ENCODE peak calls at places on chromosome 15, in seven cellular contexts. One of them, this sample, is unnamed.

GRCh38 chr15:71355268-71355667 is 240.0 kb downstream of the THSD4 start:
- DNase-seq in cerebellar nuclear complex: no peak
- DNase-seq in activated CD8-positive, alpha-beta memory T cell treated with anti-CD3 and anti-CD28 coated beads for 4 hours: no peak
- DNase-seq in vagina: no peak
- DNase-seq in GM12892: no peak
- DNase-seq in sigmoid colon: no peak
- DNase-seq in spleen: no peak
- DNase-seq in this sample: no peak

GRCh38 chr15:78726870-78727551 is 84.3 kb downstream of the ADAMTS7 start:
- DNase-seq in cerebellar nuclear complex: no peak
- DNase-seq in activated CD8-positive, alpha-beta memory T cell treated with anti-CD3 and anti-CD28 coated beads for 4 hours: no peak
- DNase-seq in vagina: no peak
- DNase-seq in GM12892: no peak
- DNase-seq in sigmoid colon: no peak
- DNase-seq in spleen: no peak
- DNase-seq in this sample: no peak

GRCh38 chr15:51121118-51121517 is 26.4 kb upstream of the TNFAIP8L3 start:
- DNase-seq in cerebellar nuclear complex: no peak
- DNase-seq in activated CD8-positive, alpha-beta memory T cell treated with anti-CD3 and anti-CD28 coated beads for 4 hours: no peak
- DNase-seq in vagina: no peak
- DNase-seq in GM12892: no peak
- DNase-seq in sigmoid colon: no peak
- DNase-seq in spleen: no peak
- DNase-seq in this sample: no peak

GRCh38 chr15:83270176-83270575 is 14.3 kb downstream of the BNC1 start:
- DNase-seq in cerebellar nuclear complex: no peak
- DNase-seq in activated CD8-positive, alpha-beta memory T cell treated with anti-CD3 and anti-CD28 coated beads for 4 hours: no peak
- DNase-seq in vagina: no peak
- DNase-seq in GM12892: no peak
- DNase-seq in sigmoid colon: no peak
- DNase-seq in spleen: no peak
- DNase-seq in this sample: no peak

GRCh38 chr15:69685524-69686452 is 233.2 kb downstream of the RPLP1 start:
- DNase-seq in cerebellar nuclear complex: no peak
- DNase-seq in activated CD8-positive, alpha-beta memory T cell treated with anti-CD3 and anti-CD28 coated beads for 4 hours: no peak
- DNase-seq in vagina: no peak
- DNase-seq in GM12892: no peak
- DNase-seq in sigmoid colon: no peak
- DNase-seq in spleen: no peak
- DNase-seq in this sample: no peak

GRCh38 chr15:31446546-31446945 is 119.9 kb downstream of the KLF13 start:
- DNase-seq in cerebellar nuclear complex: no peak
- DNase-seq in activated CD8-positive, alpha-beta memory T cell treated with anti-CD3 and anti-CD28 coated beads for 4 hours: no peak
- DNase-seq in vagina: no peak
- DNase-seq in GM12892: no peak
- DNase-seq in sigmoid colon: no peak
- DNase-seq in spleen: peak
- DNase-seq in this sample: no peak

GRCh38 chr15:89910891-89911626 is 1.7 kb downstream of the ARPIN start:
- DNase-seq in cerebellar nuclear complex: no peak
- DNase-seq in activated CD8-positive, alpha-beta memory T cell treated with anti-CD3 and anti-CD28 coated beads for 4 hours: no peak
- DNase-seq in vagina: no peak
- DNase-seq in GM12892: no peak
- DNase-seq in sigmoid colon: no peak
- DNase-seq in spleen: no peak
- DNase-seq in this sample: no peak

GRCh38 chr15:49155834-49156627 is 632 bp upstream of the COPS2 start:
- DNase-seq in cerebellar nuclear complex: no peak
- DNase-seq in activated CD8-positive, alpha-beta memory T cell treated with anti-CD3 and anti-CD28 coated beads for 4 hours: no peak
- DNase-seq in vagina: no peak
- DNase-seq in GM12892: no peak
- DNase-seq in sigmoid colon: no peak
- DNase-seq in spleen: no peak
- DNase-seq in this sample: no peak

GRCh38 chr15:72782274-72782992 is 1.1 kb downstream of the ADPGK start:
- DNase-seq in cerebellar nuclear complex: no peak
- DNase-seq in activated CD8-positive, alpha-beta memory T cell treated with anti-CD3 and anti-CD28 coated beads for 4 hours: no peak
- DNase-seq in vagina: no peak
- DNase-seq in GM12892: no peak
- DNase-seq in sigmoid colon: no peak
- DNase-seq in spleen: no peak
- DNase-seq in this sample: no peak

This sample was measured in 8988T.